ENCODE peak calls at places on chromosomes 6 and 20, in eight cellular contexts. Z, N, K, J, P, E, H and G are unnamed samples.

GRCh38 chr20:20594171-20594530 is 118.3 kb downstream of the RALGAPA2 start:
- DNase-seq in Z (no peak), N (no peak), K (peak; percentile 53), J (no peak), P (no peak), E (peak; percentile 38), H (peak; percentile 27), G (no peak)

GRCh38 chr20:35010405-35011192 is 54.9 kb downstream of the MYH7B start:
- DNase-seq in Z (no peak), N (no peak), K (no peak), J (no peak), P (no peak), E (no peak), H (no peak), G (no peak)

GRCh38 chr6:124668028-124668427 is 294.2 kb upstream of the RNF217 start:
- DNase-seq in Z (no peak), N (no peak), K (no peak), J (no peak), P (no peak), E (no peak), H (no peak), G (no peak)

GRCh38 chr6:41153451-41153850 is 696 bp downstream of the TREML1 start:
- DNase-seq in Z (no peak), N (no peak), K (no peak), J (no peak), P (no peak), E (no peak), H (no peak), G (no peak)

GRCh38 chr6:110048221-110048875 is 70.2 kb downstream of the GPR6 start:
- DNase-seq in Z (no peak), N (no peak), K (no peak), J (no peak), P (no peak), E (no peak), H (no peak), G (no peak)

GRCh38 chr6:106154326-106154725 is 68.2 kb downstream of the PRDM1 start:
- DNase-seq in Z (no peak), N (no peak), K (no peak), J (no peak), P (no peak), E (no peak), H (no peak), G (no peak)

GRCh38 chr6:17088091-17088611 is 13.7 kb upstream of the STMND1 start:
- DNase-seq in Z (no peak), N (no peak), K (no peak), J (no peak), P (no peak), E (no peak), H (no peak), G (no peak)

GRCh38 chr6:80531676-80532619 is 425.5 kb downstream of the BCKDHB start:
- DNase-seq in Z (no peak), N (no peak), K (peak; percentile 55), J (no peak), P (no peak), E (no peak), H (no peak), G (no peak)

DNA sequence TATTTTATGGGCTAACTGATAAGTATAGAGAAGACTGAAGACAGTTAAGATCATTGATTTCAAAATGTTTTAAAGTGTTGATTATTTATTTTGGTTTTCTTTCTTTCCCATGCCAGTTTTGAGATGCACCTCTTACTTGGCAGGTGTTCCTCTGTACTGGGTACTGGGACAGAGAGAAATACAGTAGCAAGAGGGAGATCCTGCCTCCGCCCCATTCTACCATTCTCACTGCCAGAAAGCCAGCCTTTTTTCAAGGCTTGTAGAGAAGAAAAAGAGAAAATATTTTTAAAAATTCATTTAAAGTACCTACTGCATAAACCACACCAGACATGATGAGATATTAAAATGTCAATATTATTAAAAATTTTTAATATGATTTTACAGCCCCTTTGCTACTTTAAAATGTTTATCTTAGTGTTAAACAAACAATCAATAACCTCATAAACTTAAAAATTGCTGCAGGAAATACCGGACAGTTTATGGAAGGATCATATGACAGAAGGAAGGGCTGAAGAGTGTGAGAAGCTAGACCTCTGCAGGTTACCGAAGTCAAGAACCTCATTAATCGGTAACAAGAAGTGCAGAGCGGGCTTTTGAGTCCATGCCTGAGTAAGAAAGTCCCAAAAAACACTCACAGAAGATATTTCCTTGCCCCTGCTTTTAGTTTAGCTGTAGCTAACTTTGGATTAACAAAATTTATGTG is 117.8 kb upstream of the ESR1 start:
- DNase-seq in Z (no peak), N (no peak), K (no peak), J (no peak), P (no peak), E (no peak), H (no peak), G (no peak)
- H3K4me3 ChIP-seq in Z (no peak overlapping the region), N (no peak overlapping the region), K (no peak overlapping the region), J (peak overlapping the region; percentile 31), P (peak overlapping the region; percentile 55), E (no peak overlapping the region), H (no peak overlapping the region), G (no peak overlapping the region)

GRCh38 chr6:28756555-28756918 is 167.2 kb downstream of the TRIM27 start:
- DNase-seq in Z (no peak), N (no peak), K (no peak), J (no peak), P (no peak), E (no peak), H (no peak), G (no peak)

GRCh38 chr6:28747631-28748157 is 176.1 kb downstream of the TRIM27 start:
- DNase-seq in Z (no peak), N (no peak), K (peak; percentile 61), J (no peak), P (no peak), E (no peak), H (peak; percentile 51), G (peak; percentile 4)

GRCh38 chr6:28751514-28751913 is 172.3 kb downstream of the TRIM27 start:
- DNase-seq in Z (no peak), N (no peak), K (no peak), J (no peak), P (no peak), E (no peak), H (no peak), G (no peak)

GRCh38 chr6:28750926-28751458 is 172.8 kb downstream of the TRIM27 start:
- DNase-seq in Z (no peak), N (no peak), K (no peak), J (no peak), P (no peak), E (no peak), H (no peak), G (no peak)

DNA sequence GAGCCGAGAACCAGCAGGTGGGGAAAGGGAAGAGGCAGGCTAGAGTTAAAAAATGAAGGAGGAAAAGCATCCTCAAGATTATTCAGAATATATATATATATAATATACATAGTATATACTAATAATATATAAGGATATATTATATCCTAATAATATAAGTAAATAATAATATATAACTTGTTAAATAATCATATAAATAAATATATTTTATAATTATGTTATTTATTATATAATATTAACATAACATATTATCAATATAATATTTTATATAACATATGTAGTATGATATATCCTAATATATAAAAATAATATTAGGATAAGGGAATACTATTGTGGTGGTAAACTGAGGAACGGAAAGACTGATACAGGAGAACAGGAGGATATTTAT is 171.8 kb downstream of the TRIM27 start:
- DNase-seq in Z (no peak), N (no peak), K (no peak), J (no peak), P (no peak), E (no peak), H (no peak), G (no peak)
- H3K4me3 ChIP-seq in Z (no peak overlapping the region), N (no peak overlapping the region), K (no peak overlapping the region), J (no peak overlapping the region), P (no peak overlapping the region), E (no peak overlapping the region), H (no peak overlapping the region), G (no peak overlapping the region)

GRCh38 chr6:90079555-90080490 is 185.6 kb downstream of the GJA10 start:
- DNase-seq in Z (no peak), N (no peak), K (no peak), J (no peak), P (no peak), E (no peak), H (no peak), G (no peak)

GRCh38 chr6:90082847-90083246 is 188.6 kb downstream of the GJA10 start:
- DNase-seq in Z (no peak), N (no peak), K (no peak), J (no peak), P (no peak), E (no peak), H (no peak), G (no peak)

GRCh38 chr6:90078513-90079289 is 184.4 kb downstream of the GJA10 start:
- DNase-seq in Z (no peak), N (no peak), K (no peak), J (no peak), P (no peak), E (no peak), H (no peak), G (no peak)

GRCh38 chr6:90083891-90084290 is 189.6 kb downstream of the GJA10 start:
- DNase-seq in Z (peak; percentile 56), N (no peak), K (no peak), J (no peak), P (no peak), E (peak; percentile 63), H (no peak), G (no peak)

DNA sequence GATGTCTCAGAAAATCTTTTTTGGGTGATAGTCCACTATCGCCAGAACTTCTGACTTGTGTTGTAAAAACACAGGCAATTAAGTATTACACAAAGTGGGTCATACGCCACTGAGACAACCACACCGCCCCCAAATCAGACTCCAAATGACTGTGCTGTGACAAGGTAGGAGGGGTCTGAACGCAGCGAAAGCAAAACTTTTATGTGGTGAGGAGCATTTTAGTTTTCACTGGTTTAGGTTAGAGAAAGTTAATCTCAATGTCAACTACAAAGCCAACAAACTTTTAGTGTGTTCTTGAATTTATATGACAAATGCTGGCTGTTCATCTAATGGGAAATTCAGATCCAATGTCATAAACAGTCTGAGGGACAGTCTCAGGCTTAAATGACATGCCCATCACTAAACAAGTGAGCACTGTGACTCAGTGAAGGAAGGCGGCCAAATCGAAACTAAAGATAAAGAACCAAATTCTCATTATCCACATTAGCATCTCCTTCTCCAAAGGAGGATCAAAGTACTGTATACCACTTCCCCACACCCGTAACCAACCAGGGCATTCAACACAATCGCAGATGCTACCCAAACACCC is 186.7 kb downstream of the GJA10 start:
- DNase-seq in Z (peak; percentile 82), N (no peak), K (no peak), J (no peak), P (no peak), E (no peak), H (no peak), G (no peak)
- H3K4me3 ChIP-seq in Z (peak overlapping the region; percentile 24), N (peak overlapping the region; percentile 19), K (no peak overlapping the region), J (no peak overlapping the region), P (no peak overlapping the region), E (peak overlapping the region; percentile 39), H (no peak overlapping the region), G (no peak overlapping the region)

GRCh38 chr6:8005136-8005535 is 59.1 kb downstream of the BLOC1S5 start:
- DNase-seq in Z (no peak), N (no peak), K (no peak), J (no peak), P (no peak), E (no peak), H (no peak), G (no peak)

GRCh38 chr6:8000080-8001035 is 63.8 kb downstream of the BLOC1S5 start:
- DNase-seq in Z (no peak), N (no peak), K (peak; percentile 80), J (no peak), P (no peak), E (no peak), H (no peak), G (no peak)

DNA sequence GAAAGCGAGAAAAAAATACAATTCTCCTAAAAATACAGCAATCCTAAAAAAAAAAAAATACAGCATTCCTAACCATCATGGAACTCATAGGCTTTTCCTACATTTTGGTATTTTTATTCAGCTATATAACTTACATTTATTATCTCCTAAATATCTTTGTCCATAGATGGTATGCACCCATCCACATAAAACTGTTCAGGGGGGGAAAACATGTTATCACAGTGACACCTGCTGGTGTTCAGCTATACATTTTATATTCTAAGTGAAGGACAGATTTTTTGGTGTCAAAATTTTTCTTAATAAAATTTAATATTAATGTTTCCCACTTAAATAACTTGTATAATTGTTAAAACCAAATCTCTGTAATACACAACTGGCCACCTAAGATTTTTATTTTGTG is 58.0 kb downstream of the BLOC1S5 start:
- DNase-seq in Z (no peak), N (no peak), K (peak; percentile 69), J (no peak), P (no peak), E (peak; percentile 48), H (peak; percentile 53), G (no peak)
- H3K4me3 ChIP-seq in Z (no peak overlapping the region), N (no peak overlapping the region), K (no peak overlapping the region), J (no peak overlapping the region), P (no peak overlapping the region), E (no peak overlapping the region), H (no peak overlapping the region), G (no peak overlapping the region)